ENCODE peak calls at places on chromosomes 5 and 9, in five cellular contexts. C is central memory CD8-positive, alpha-beta T cell; X is anterior cingulate cortex; A is bronchial epithelial cell; W is AG08396. T is an unnamed sample.
A peak's percentile ranks its signal among the peaks of the same experiment; 100 is the strongest.

GRCh38 chr9:536597-537511 is 304.6 kb upstream of the DMRT1 start:
- DNase-seq in C (no peak), X (no peak), A (peak; percentile 46), W (no peak), T (no peak)

GRCh38 chr9:132498811-132499210 is 83.6 kb upstream of the BARHL1 start:
- DNase-seq in C (no peak), X (no peak), A (no peak), W (peak; percentile 59), T (no peak)

GRCh38 chr5:168047043-168047668 is 244.3 kb upstream of the WWC1 start:
- DNase-seq in C (no peak), X (peak; percentile 4), A (peak; percentile 57), W (peak; percentile 20), T (no peak)

GRCh38 chr9:124654431-124654830 is 116.7 kb downstream of the NR6A1 start:
- DNase-seq in C (no peak), X (no peak), A (peak; percentile 33), W (no peak), T (no peak)

GRCh38 chr5:146825033-146825432 is 53.5 kb downstream of the PPP2R2B start:
- DNase-seq in C (no peak), X (no peak), A (peak; percentile 29), W (peak; percentile 8), T (no peak)

GRCh38 chr5:1032551-1033027 is 24.0 kb downstream of the NKD2 start:
- DNase-seq in C (no peak), X (no peak), A (no peak), W (no peak), T (no peak)

GRCh38 chr5:54087436-54087835 is 222.9 kb downstream of the ARL15 start:
- DNase-seq in C (no peak), X (no peak), A (peak; percentile 26), W (peak; percentile 43), T (peak; percentile 30)

GRCh38 chr5:77898385-77898784 is 122.2 kb upstream of the TBCA start:
- DNase-seq in C (no peak), X (peak; percentile 39), A (peak; percentile 18), W (no peak), T (no peak)

GRCh38 chr5:10293907-10294662 is 13.6 kb downstream of the CMBL start:
- DNase-seq in C (no peak), X (no peak), A (no peak), W (no peak), T (no peak)

GRCh38 chr5:79143684-79144379 is 32.2 kb downstream of the BHMT start:
- DNase-seq in C (no peak), X (no peak), A (peak; percentile 92), W (no peak), T (peak; percentile 90)

GRCh38 chr5:10680876-10681481 is 80.1 kb downstream of the DAP start:
- DNase-seq in C (no peak), X (no peak), A (no peak), W (no peak), T (no peak)

GRCh38 chr9:126502417-126503332 is 111.1 kb upstream of the LMX1B start:
- DNase-seq in C (no peak), X (no peak), A (no peak), W (no peak), T (no peak)

GRCh38 chr9:84330246-84330645 is 10.3 kb downstream of the SLC28A3 start:
- DNase-seq in C (no peak), X (no peak), A (no peak), W (no peak), T (no peak)

GRCh38 chr5:169904568-169904967 is 75.7 kb downstream of the INSYN2B start:
- DNase-seq in C (no peak), X (no peak), A (no peak), W (no peak), T (no peak)